ENCODE peak calls at places on chromosomes 11 and 22, in five cellular contexts. H is stimulated activated CD4-positive, alpha-beta T cell treated with anti-CD3 and anti-CD28 coated beads, Interleukin-1b, Interleukin-23, amount 100 ng/mL, for 24 hours; B is fibroblast of lung; S is PC-9; Q is C1 segment of cervical spinal cord. U is an unnamed sample.

GRCh38 chr11:65366340-65366773 is 11.8 kb downstream of the TIGD3 start:
- DNase-seq in H (no peak), B (peak), S (peak), Q (peak), U (no peak)

GRCh38 chr11:102361100-102362021 is 14.3 kb downstream of the BIRC2 start:
- DNase-seq in H (no peak), B (no peak), S (no peak), Q (no peak), U (no peak)

GRCh38 chr11:47225552-47226137 is 10.9 kb downstream of the DDB2 start:
- DNase-seq in H (no peak), B (peak), S (no peak), Q (no peak), U (no peak)

GRCh38 chr11:43819926-43820325 is 60.7 kb upstream of the ALKBH3 start:
- DNase-seq in H (no peak), B (no peak), S (no peak), Q (no peak), U (peak)

GRCh38 chr22:29517215-29517908 is 36.2 kb downstream of the THOC5 start:
- DNase-seq in H (no peak), B (no peak), S (no peak), Q (no peak), U (no peak)

GRCh38 chr11:22668005-22668796 is 1.8 kb downstream of the GAS2 start:
- DNase-seq in H (no peak), B (no peak), S (no peak), Q (no peak), U (no peak)

GRCh38 chr22:22682807-22683667 is 38.6 kb downstream of the GGTLC2 start:
- DNase-seq in H (no peak), B (peak), S (no peak), Q (no peak), U (no peak)

GRCh38 chr22:40258463-40259046 is 80.8 kb downstream of the TNRC6B start:
- DNase-seq in H (no peak), B (peak), S (peak), Q (no peak), U (peak)

GRCh38 chr11:3855808-3856491 is 486 bp downstream of the STIM1 start:
- DNase-seq in H (no peak), B (peak), S (no peak), Q (no peak), U (no peak)

GRCh38 chr22:49240472-49240871 is 587.2 kb downstream of the BRD1 start:
- DNase-seq in H (no peak), B (no peak), S (no peak), Q (no peak), U (no peak)

GRCh38 chr11:61908730-61909622 is 8.4 kb downstream of the RAB3IL1 start:
- DNase-seq in H (no peak), B (no peak), S (no peak), Q (no peak), U (no peak)

GRCh38 chr11:68006606-68007166 is 2.8 kb upstream of the UNC93B1 start:
- DNase-seq in H (no peak), B (no peak), S (no peak), Q (no peak), U (no peak)

GRCh38 chr11:109914809-109915653 is 178.2 kb upstream of the ZC3H12C start:
- DNase-seq in H (no peak), B (peak), S (peak), Q (no peak), U (no peak)

U was measured in keratinocyte.